ENCODE peak calls at places on chromosomes 3 and 15, in four cellular contexts. I is spleen; C is effector CD4-positive, alpha-beta T cell; Z is H1. H is an unnamed sample.

GRCh38 chr3:46209751-46210470 is 1.8 kb upstream of the CCR1 start:
- DNase-seq in Z (no peak), C (no peak), I (no peak), H (no peak)

GRCh38 chr15:85558747-85559327 is 178.4 kb downstream of the AKAP13 start:
- DNase-seq in I (no peak), C (no peak), Z (no peak), H (no peak)

GRCh38 chr3:38966956-38967795 is 84.6 kb downstream of the SCN11A start:
- DNase-seq in Z (no peak), C (no peak), I (no peak), H (no peak)

GRCh38 chr3:18645603-18646002 is 220.5 kb upstream of the SATB1 start:
- DNase-seq in C (no peak), I (no peak), Z (no peak), H (no peak)

GRCh38 chr3:50567011-50567385 is 549 bp downstream of the C3orf18 start:
- DNase-seq in I (no peak), Z (no peak), C (no peak), H (no peak)

GRCh38 chr15:42213481-42213880 is 5.4 kb upstream of the VPS39 start:
- DNase-seq in Z (no peak), C (no peak), I (no peak), H (no peak)

GRCh38 chr15:101322849-101323477 is 27.9 kb upstream of the SNRPA1 start:
- DNase-seq in C (no peak), Z (no peak), I (peak), H (no peak)

GRCh38 chr3:155870945-155871745 is 695 bp downstream of the GMPS start:
- DNase-seq in Z (peak), I (peak), C (peak), H (peak)

GRCh38 chr3:189720746-189721426 is 89.7 kb downstream of the TP63 start:
- DNase-seq in I (no peak), C (no peak), Z (no peak), H (no peak)

GRCh38 chr15:73051402-73051810 is 857 bp upstream of the NEO1 start:
- DNase-seq in I (no peak), Z (no peak), C (no peak), H (no peak)

GRCh38 chr3:157606392-157607197 is 103.4 kb upstream of the VEPH1 start:
- DNase-seq in Z (peak), C (peak), I (no peak), H (peak)